ENCODE peak calls at places on chromosomes 7 and 10, in nine cellular contexts. M is tibial nerve, X is RWPE1, K is AG04450, Y is body of pancreas, G is lung, P is heart left ventricle, D is left ventricle myocardium inferior, I is spleen. N is an unnamed sample.
A peak's percentile ranks its signal among the peaks of the same experiment; 100 is the strongest.

GRCh38 chr7:116697761-116698160 is 25.8 kb downstream of the MET start:
- DNase-seq in M (no peak), X (no peak), K (no peak), Y (no peak), G (no peak), P (no peak), D (no peak), I (no peak), N (no peak)

GRCh38 chr7:158010956-158011698 is 576.5 kb downstream of the PTPRN2 start:
- DNase-seq in M (no peak), X (no peak), K (no peak), Y (no peak), G (no peak), P (no peak), D (no peak), I (no peak), N (no peak)

GRCh38 chr10:26269754-26270153 is 53.2 kb downstream of the GAD2 start:
- DNase-seq in M (no peak), X (peak; percentile 19), K (no peak), Y (no peak), G (no peak), P (no peak), D (no peak), I (no peak), N (no peak)

GRCh38 chr7:43872401-43873165 is 3.3 kb upstream of the MRPS24 start:
- DNase-seq in M (peak; percentile 67), X (peak; percentile 74), K (peak; percentile 57), Y (no peak), G (no peak), P (peak; percentile 57), D (no peak), I (peak; percentile 64), N (peak; percentile 63)

GRCh38 chr7:153934048-153934447 is 118.2 kb upstream of the DPP6 start:
- DNase-seq in M (no peak), X (no peak), K (no peak), Y (no peak), G (no peak), P (no peak), D (no peak), I (no peak), N (no peak)

GRCh38 chr7:41872951-41873350 is 170.1 kb upstream of the INHBA start:
- DNase-seq in M (no peak), X (no peak), K (no peak), Y (no peak), G (no peak), P (no peak), D (no peak), I (no peak), N (no peak)

GRCh38 chr10:47360419-47361040 is 12.4 kb downstream of the RBP3 start:
- DNase-seq in M (no peak), X (no peak), K (no peak), Y (no peak), G (no peak), P (no peak), D (no peak), I (peak; percentile 43), N (no peak)

GRCh38 chr10:69800665-69801064 is 1.0 kb upstream of the COL13A1 start:
- DNase-seq in M (no peak), X (no peak), K (no peak), Y (no peak), G (no peak), P (no peak), D (no peak), I (no peak), N (no peak)

GRCh38 chr7:151683615-151684407 is 164.1 kb upstream of the RHEB start:
- DNase-seq in M (no peak), X (no peak), K (no peak), Y (no peak), G (no peak), P (no peak), D (no peak), I (no peak), N (no peak)

GRCh38 chr7:149307775-149308501 is 45.9 kb downstream of the ZNF783 start:
- DNase-seq in M (no peak), X (no peak), K (no peak), Y (no peak), G (no peak), P (no peak), D (no peak), I (no peak), N (no peak)

GRCh38 chr7:38506756-38507155 is 124.4 kb downstream of the AMPH start:
- DNase-seq in M (no peak), X (no peak), K (no peak), Y (peak; percentile 5), G (no peak), P (no peak), D (no peak), I (no peak), N (no peak)

GRCh38 chr7:92835140-92835850 is 1.1 kb downstream of the CDK6 start:
- DNase-seq in M (peak; percentile 49), X (peak; percentile 40), K (no peak), Y (peak; percentile 78), G (peak; percentile 58), P (peak; percentile 64), D (peak; percentile 49), I (peak; percentile 92), N (peak; percentile 75)

GRCh38 chr7:82623812-82624211 is 180.2 kb upstream of the CACNA2D1 start:
- DNase-seq in M (no peak), X (no peak), K (no peak), Y (no peak), G (no peak), P (no peak), D (no peak), I (no peak), N (no peak)

GRCh38 chr10:101609481-101609880 is 21.4 kb downstream of the DPCD start:
- DNase-seq in M (no peak), X (no peak), K (no peak), Y (no peak), G (no peak), P (no peak), D (no peak), I (no peak), N (no peak)

GRCh38 chr7:43646603-43647313 is 63.9 kb downstream of the STK17A start:
- DNase-seq in M (no peak), X (no peak), K (no peak), Y (no peak), G (no peak), P (no peak), D (no peak), I (no peak), N (no peak)

GRCh38 chr7:98211676-98212531 is 665 bp downstream of the BHLHA15 start:
- DNase-seq in M (no peak), X (no peak), K (no peak), Y (peak; percentile 58), G (no peak), P (no peak), D (no peak), I (peak; percentile 77), N (peak; percentile 18)

GRCh38 chr10:6737758-6738463 is 157.8 kb upstream of the PRKCQ start:
- DNase-seq in M (no peak), X (peak; percentile 33), K (no peak), Y (no peak), G (no peak), P (no peak), D (no peak), I (no peak), N (no peak)

GRCh38 chr10:6738464-6738824 is 158.4 kb upstream of the PRKCQ start:
- DNase-seq in M (no peak), X (peak; percentile 24), K (no peak), Y (no peak), G (no peak), P (no peak), D (no peak), I (no peak), N (no peak)

GRCh38 chr10:6741561-6741960 is 161.5 kb upstream of the PRKCQ start:
- DNase-seq in M (no peak), X (no peak), K (peak; percentile 70), Y (no peak), G (no peak), P (no peak), D (no peak), I (no peak), N (no peak)

GRCh38 chr10:6737080-6737641 is 157.1 kb upstream of the PRKCQ start:
- DNase-seq in M (no peak), X (peak; percentile 94), K (no peak), Y (no peak), G (no peak), P (peak; percentile 38), D (no peak), I (no peak), N (no peak)

GRCh38 chr10:6739530-6740174 is 159.6 kb upstream of the PRKCQ start:
- DNase-seq in M (no peak), X (peak; percentile 55), K (no peak), Y (no peak), G (no peak), P (no peak), D (no peak), I (no peak), N (no peak)
- H3K27ac ChIP-seq in M (no peak overlapping the region), X (peak overlapping the region; percentile 94), K (no peak overlapping the region), Y (no peak overlapping the region), G (no peak overlapping the region), P (no peak overlapping the region), D (no peak overlapping the region), I (no peak overlapping the region), N (no peak overlapping the region)

GRCh38 chr7:71484381-71484780 is 352.4 kb downstream of the GALNT17 start:
- DNase-seq in M (no peak), X (no peak), K (no peak), Y (no peak), G (no peak), P (no peak), D (no peak), I (no peak), N (no peak)
- TF ChIP-seq CTCF in M (no peak), X (no peak), K (no peak), Y (no peak), G (no peak), P (no peak), D (no peak), I (no peak), N (no peak)

DNA sequence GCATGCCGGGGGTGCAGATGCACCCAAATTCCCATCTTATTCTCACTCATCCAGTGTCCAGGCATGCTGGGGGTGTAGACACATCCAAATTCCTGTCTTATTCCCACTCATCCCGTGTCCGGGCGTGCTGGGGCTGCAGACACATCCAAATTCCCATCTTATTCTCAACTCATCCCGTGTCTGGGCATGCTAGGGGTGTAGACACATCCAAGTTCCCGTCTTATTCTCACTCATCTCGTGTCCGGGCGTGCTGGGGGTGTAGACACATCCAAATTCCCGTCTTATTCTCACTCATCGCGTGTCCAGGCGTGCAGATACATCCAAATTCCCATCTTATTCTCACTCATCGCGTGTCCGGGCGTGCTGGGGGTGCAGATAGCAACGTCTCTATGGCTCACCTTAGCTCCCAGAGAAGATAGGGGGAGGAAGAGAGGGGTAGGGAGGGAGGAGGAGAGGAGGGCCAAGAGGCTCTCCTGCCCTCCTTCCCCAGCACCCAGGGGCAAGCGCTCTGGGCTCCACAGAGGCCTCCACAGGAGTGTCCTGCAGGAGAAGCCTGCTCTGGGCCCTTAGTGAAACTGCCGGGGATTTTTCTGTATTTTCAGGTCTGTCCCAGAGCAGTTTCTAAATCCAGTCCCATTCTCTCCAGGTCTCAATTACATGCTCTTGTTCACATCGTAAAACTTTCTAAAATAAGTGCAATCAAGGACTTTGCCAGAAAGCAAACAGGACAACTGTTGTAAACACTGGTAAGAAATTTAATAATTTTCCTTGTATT is 210.8 kb downstream of the DIP2C start:
- DNase-seq in M (no peak), X (peak; percentile 30), K (no peak), Y (no peak), G (no peak), P (no peak), D (no peak), I (no peak), N (no peak)
- H3K27ac ChIP-seq in M (no peak overlapping the region), X (peak overlapping the region; percentile 80), K (no peak overlapping the region), Y (no peak overlapping the region), G (no peak overlapping the region), P (no peak overlapping the region), D (no peak overlapping the region), I (no peak overlapping the region), N (no peak overlapping the region)

GRCh38 chr10:89954787-89955566 is 253.6 kb downstream of the KIF20B start:
- DNase-seq in M (no peak), X (peak; percentile 21), K (no peak), Y (no peak), G (no peak), P (no peak), D (no peak), I (no peak), N (no peak)
- TF ChIP-seq CTCF in M (peak; percentile 26), X (peak; percentile 59), K (peak; percentile 29), Y (no peak), G (no peak), P (no peak), D (peak; percentile 40), I (no peak), N (peak; percentile 16)